ENCODE peak calls at places on chromosome 15, in six cellular contexts. T is sigmoid colon; V is CD8-positive, alpha-beta T cell; I is endothelial cell of umbilical vein; O is MM.1S; E is lower lobe of right lung. Q is an unnamed sample.

GRCh38 chr15:92097473-92098178 is 244.1 kb downstream of the SLCO3A1 start:
- DNase-seq in I (peak; percentile 57), O (peak; percentile 71), E (no peak), V (peak; percentile 33), T (no peak), Q (no peak)

GRCh38 chr15:70589221-70589620 is 174.1 kb downstream of the UACA start:
- DNase-seq in O (no peak), E (no peak), T (no peak), V (no peak), I (no peak), Q (peak; percentile 73)

GRCh38 chr15:61057830-61058529 is 171.1 kb downstream of the RORA start:
- DNase-seq in T (no peak), O (no peak), E (no peak), V (no peak), I (no peak), Q (no peak)

GRCh38 chr15:69593981-69594966 is 141.7 kb downstream of the RPLP1 start:
- DNase-seq in I (no peak), V (no peak), E (peak; percentile 93), T (peak; percentile 58), O (no peak), Q (peak; percentile 28)

GRCh38 chr15:75732206-75732808 is 19.7 kb upstream of the CSPG4 start:
- DNase-seq in I (no peak), O (no peak), T (peak; percentile 73), V (no peak), E (peak; percentile 42), Q (no peak)

GRCh38 chr15:69755571-69756310 is 303.1 kb downstream of the RPLP1 start:
- DNase-seq in V (peak; percentile 76), T (no peak), E (no peak), O (peak; percentile 91), I (no peak), Q (peak; percentile 82)

GRCh38 chr15:83065431-83065830 is 1.6 kb downstream of the BTBD1 start:
- DNase-seq in T (no peak), O (no peak), E (no peak), I (peak; percentile 45), V (no peak), Q (no peak)

GRCh38 chr15:58748787-58749531 is 548 bp downstream of the ADAM10 start:
- DNase-seq in T (peak; percentile 75), O (peak; percentile 37), I (peak; percentile 56), E (peak; percentile 70), V (peak; percentile 42), Q (no peak)

GRCh38 chr15:39720081-39720480 is 62.6 kb downstream of the FSIP1 start:
- DNase-seq in E (no peak), O (no peak), T (no peak), I (no peak), V (no peak), Q (no peak)

GRCh38 chr15:28911295-28911979 is 25.7 kb downstream of the APBA2 start:
- DNase-seq in T (peak; percentile 39), O (no peak), I (no peak), V (no peak), E (peak; percentile 21), Q (no peak)

GRCh38 chr15:98549741-98550140 is 98.6 kb upstream of the IGF1R start:
- DNase-seq in V (no peak), T (no peak), E (no peak), O (no peak), I (no peak), Q (no peak)

GRCh38 chr15:70023769-70024491 is 73.8 kb downstream of the TLE3 start:
- DNase-seq in T (peak; percentile 91), I (no peak), E (peak; percentile 66), V (no peak), O (no peak), Q (no peak)

GRCh38 chr15:45795487-45796069 is 160.7 kb downstream of the SQOR start:
- DNase-seq in T (no peak), I (peak; percentile 78), V (no peak), E (no peak), O (peak; percentile 64), Q (peak; percentile 50)

DNA sequence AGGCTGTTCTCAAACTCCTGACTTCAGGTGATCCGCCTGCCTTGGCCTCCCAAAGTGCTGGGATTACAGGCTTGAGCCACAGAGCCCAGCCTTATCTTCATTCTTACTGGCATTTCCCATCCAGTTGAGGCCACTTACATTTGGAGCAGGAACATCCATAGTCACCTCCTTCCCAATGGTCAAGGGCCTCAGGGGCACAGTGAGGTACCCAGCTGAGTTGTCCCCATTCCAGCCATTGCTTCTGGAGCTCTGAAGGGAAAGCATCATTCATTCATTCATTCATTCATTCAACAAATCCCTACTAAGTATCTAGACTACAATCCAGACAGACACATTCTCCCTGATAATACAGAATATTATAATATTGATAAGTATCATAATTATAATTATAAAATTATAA is 12.2 kb downstream of the PLA2G4D start:
- DNase-seq in O (no peak), E (no peak), T (no peak), I (no peak), V (no peak), Q (no peak)
- H3K27me3 ChIP-seq in O (no peaks in the 10 kb centered on the region), E (peaks cover 7% of the 10 kb centered on the region), T (peaks cover 5% of the 10 kb centered on the region), I (peaks cover 3% of the 10 kb centered on the region), V (no peaks in the 10 kb centered on the region), Q (peaks cover 15% of the 10 kb centered on the region)

GRCh38 chr15:67831363-67831762 is 6.1 kb downstream of the SKOR1 start:
- DNase-seq in V (no peak), I (no peak), E (no peak), T (peak; percentile 4), O (no peak), Q (no peak)

GRCh38 chr15:67834249-67834592 is 5.6 kb downstream of the RNU6-1 start:
- DNase-seq in V (no peak), I (no peak), O (no peak), T (peak; percentile 40), E (no peak), Q (no peak)

GRCh38 chr15:67833504-67834248 is 6.2 kb downstream of the RNU6-1 start:
- DNase-seq in E (no peak), I (peak; percentile 47), O (peak; percentile 54), T (peak; percentile 59), V (peak; percentile 37), Q (no peak)

GRCh38 chr15:67832031-67832551 is 6.8 kb downstream of the SKOR1 start:
- DNase-seq in O (no peak), I (no peak), T (peak; percentile 53), V (no peak), E (no peak), Q (no peak)

DNA sequence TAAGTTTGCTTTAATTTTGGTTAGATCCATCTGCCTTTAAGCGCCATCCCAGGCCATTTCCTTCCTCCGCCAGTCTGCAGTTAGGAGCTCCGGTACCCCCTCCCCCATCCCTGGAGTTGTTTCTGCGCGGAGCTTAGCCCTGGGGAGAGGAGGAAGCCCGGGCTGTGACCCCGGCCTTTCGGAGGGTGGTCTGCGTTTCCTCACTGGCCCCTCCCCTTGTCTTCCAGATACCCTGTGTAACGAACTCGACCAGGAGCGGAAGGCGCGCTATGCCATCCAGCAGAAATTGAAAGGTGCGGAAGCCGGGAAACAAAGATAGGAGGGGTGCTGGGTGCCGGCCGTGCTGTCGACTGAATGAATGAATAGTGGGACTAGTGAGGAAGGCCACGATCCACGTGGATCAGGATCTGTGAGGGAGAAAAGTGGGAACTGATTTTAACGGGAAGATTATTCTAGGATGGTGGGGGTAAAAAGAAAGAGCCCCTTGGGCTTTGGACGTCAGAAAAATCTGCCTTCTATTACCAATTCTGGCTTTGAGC is 6.8 kb downstream of the RNU6-1 start:
- DNase-seq in E (no peak), V (no peak), O (no peak), T (peak; percentile 55), I (no peak), Q (no peak)
- H3K27me3 ChIP-seq in E (peaks cover 83% of the 10 kb centered on the region), V (peaks cover 54% of the 10 kb centered on the region), O (peaks cover 16% of the 10 kb centered on the region), T (peaks cover 79% of the 10 kb centered on the region), I (peaks cover 92% of the 10 kb centered on the region), Q (peaks cover 95% of the 10 kb centered on the region)

GRCh38 chr15:52113708-52114107 is 1.1 kb upstream of the BCL2L10 start:
- DNase-seq in T (no peak), I (no peak), O (no peak), E (no peak), V (no peak), Q (no peak)
- H3K27me3 ChIP-seq in T (peaks cover 24% of the 10 kb centered on the region), I (no peaks in the 10 kb centered on the region), O (no peaks in the 10 kb centered on the region), E (peaks cover 33% of the 10 kb centered on the region), V (no peaks in the 10 kb centered on the region), Q (peaks cover 13% of the 10 kb centered on the region)

GRCh38 chr15:100997442-100997841 is 78.3 kb downstream of the LRRK1 start:
- DNase-seq in T (no peak), V (no peak), O (no peak), E (no peak), I (no peak), Q (no peak)
- H3K27me3 ChIP-seq in T (no peaks in the 10 kb centered on the region), V (no peaks in the 10 kb centered on the region), O (no peaks in the 10 kb centered on the region), E (no peaks in the 10 kb centered on the region), I (no peaks in the 10 kb centered on the region), Q (no peaks in the 10 kb centered on the region)

GRCh38 chr15:59999558-60000112 is 4.5 kb upstream of the FOXB1 start:
- DNase-seq in I (no peak), E (no peak), V (no peak), T (no peak), O (no peak), Q (no peak)

GRCh38 chr15:59997070-59997701 is 6.9 kb upstream of the FOXB1 start:
- DNase-seq in O (peak; percentile 95), E (peak; percentile 44), T (no peak), V (peak; percentile 63), I (no peak), Q (no peak)

GRCh38 chr15:60000113-60000823 is 3.8 kb upstream of the FOXB1 start:
- DNase-seq in V (no peak), E (no peak), O (no peak), T (no peak), I (no peak), Q (no peak)

GRCh38 chr15:59999064-59999377 is 5.1 kb upstream of the FOXB1 start:
- DNase-seq in O (peak; percentile 16), I (no peak), V (no peak), E (no peak), T (no peak), Q (no peak)

GRCh38 chr15:59998256-59999063 is 5.7 kb upstream of the FOXB1 start:
- DNase-seq in T (no peak), V (no peak), I (no peak), E (no peak), O (no peak), Q (no peak)
- H3K27me3 ChIP-seq in T (peaks cover 100% of the 10 kb centered on the region), V (peaks cover 92% of the 10 kb centered on the region), I (peaks cover 99% of the 10 kb centered on the region), E (peaks cover 100% of the 10 kb centered on the region), O (no peaks in the 10 kb centered on the region), Q (peaks cover 95% of the 10 kb centered on the region)

Q was measured in kidney epithelial cell.